ENCODE peak calls at places on chromosomes 11 and 22, in eight cellular contexts. One of them, this sample, is unnamed.

GRCh38 chr11:11786771-11787170 is 55.0 kb upstream of the USP47 start:
- DNase-seq in amniotic stem cell: no peak
- DNase-seq in brain microvascular endothelial cell: peak
- DNase-seq in cerebellar cortex: peak
- DNase-seq in GM10248: no peak
- DNase-seq in NCI-H226: no peak
- DNase-seq in astrocyte of the spinal cord: peak
- DNase-seq in stimulated activated CD4-positive, alpha-beta T cell treated with anti-CD3 and anti-CD28 coated beads, Interleukin-15, amount 100 ng/mL, for 24 hours: no peak
- DNase-seq in this sample: no peak

GRCh38 chr11:31355817-31356216 is 13.7 kb downstream of the DCDC1 start:
- DNase-seq in amniotic stem cell: no peak
- DNase-seq in brain microvascular endothelial cell: no peak
- DNase-seq in cerebellar cortex: no peak
- DNase-seq in GM10248: no peak
- DNase-seq in NCI-H226: peak
- DNase-seq in astrocyte of the spinal cord: no peak
- DNase-seq in stimulated activated CD4-positive, alpha-beta T cell treated with anti-CD3 and anti-CD28 coated beads, Interleukin-15, amount 100 ng/mL, for 24 hours: no peak
- DNase-seq in this sample: no peak

GRCh38 chr22:29128891-29129643 is 56.2 kb downstream of the KREMEN1 start:
- DNase-seq in amniotic stem cell: no peak
- DNase-seq in brain microvascular endothelial cell: no peak
- DNase-seq in cerebellar cortex: no peak
- DNase-seq in GM10248: no peak
- DNase-seq in NCI-H226: no peak
- DNase-seq in astrocyte of the spinal cord: no peak
- DNase-seq in stimulated activated CD4-positive, alpha-beta T cell treated with anti-CD3 and anti-CD28 coated beads, Interleukin-15, amount 100 ng/mL, for 24 hours: no peak
- DNase-seq in this sample: no peak

GRCh38 chr22:29369460-29369859 is 18.9 kb downstream of the AP1B1 start:
- DNase-seq in amniotic stem cell: no peak
- DNase-seq in brain microvascular endothelial cell: peak
- DNase-seq in cerebellar cortex: peak
- DNase-seq in GM10248: no peak
- DNase-seq in NCI-H226: no peak
- DNase-seq in astrocyte of the spinal cord: peak
- DNase-seq in stimulated activated CD4-positive, alpha-beta T cell treated with anti-CD3 and anti-CD28 coated beads, Interleukin-15, amount 100 ng/mL, for 24 hours: no peak
- DNase-seq in this sample: no peak

GRCh38 chr11:102513869-102514268 is 16.7 kb downstream of the MMP7 start:
- DNase-seq in amniotic stem cell: no peak
- DNase-seq in brain microvascular endothelial cell: peak
- DNase-seq in cerebellar cortex: peak
- DNase-seq in GM10248: no peak
- DNase-seq in NCI-H226: no peak
- DNase-seq in astrocyte of the spinal cord: no peak
- DNase-seq in stimulated activated CD4-positive, alpha-beta T cell treated with anti-CD3 and anti-CD28 coated beads, Interleukin-15, amount 100 ng/mL, for 24 hours: no peak
- DNase-seq in this sample: no peak

GRCh38 chr11:134449713-134450112 is 37.7 kb upstream of the B3GAT1 start:
- DNase-seq in amniotic stem cell: no peak
- DNase-seq in brain microvascular endothelial cell: no peak
- DNase-seq in cerebellar cortex: no peak
- DNase-seq in GM10248: no peak
- DNase-seq in NCI-H226: no peak
- DNase-seq in astrocyte of the spinal cord: no peak
- DNase-seq in stimulated activated CD4-positive, alpha-beta T cell treated with anti-CD3 and anti-CD28 coated beads, Interleukin-15, amount 100 ng/mL, for 24 hours: no peak
- DNase-seq in this sample: no peak

GRCh38 chr11:34232810-34233209 is 125.0 kb downstream of the ABTB2 start:
- DNase-seq in amniotic stem cell: no peak
- DNase-seq in brain microvascular endothelial cell: no peak
- DNase-seq in cerebellar cortex: no peak
- DNase-seq in GM10248: no peak
- DNase-seq in NCI-H226: no peak
- DNase-seq in astrocyte of the spinal cord: no peak
- DNase-seq in stimulated activated CD4-positive, alpha-beta T cell treated with anti-CD3 and anti-CD28 coated beads, Interleukin-15, amount 100 ng/mL, for 24 hours: no peak
- DNase-seq in this sample: no peak

GRCh38 chr22:36182056-36182455 is 19.6 kb downstream of the APOL4 start:
- DNase-seq in amniotic stem cell: no peak
- DNase-seq in brain microvascular endothelial cell: no peak
- DNase-seq in cerebellar cortex: no peak
- DNase-seq in GM10248: no peak
- DNase-seq in NCI-H226: no peak
- DNase-seq in astrocyte of the spinal cord: no peak
- DNase-seq in stimulated activated CD4-positive, alpha-beta T cell treated with anti-CD3 and anti-CD28 coated beads, Interleukin-15, amount 100 ng/mL, for 24 hours: no peak
- DNase-seq in this sample: no peak

GRCh38 chr22:30234786-30235470 is 11.6 kb downstream of the LIF start:
- DNase-seq in amniotic stem cell: no peak
- DNase-seq in brain microvascular endothelial cell: no peak
- DNase-seq in cerebellar cortex: peak
- DNase-seq in GM10248: no peak
- DNase-seq in NCI-H226: peak
- DNase-seq in astrocyte of the spinal cord: peak
- DNase-seq in stimulated activated CD4-positive, alpha-beta T cell treated with anti-CD3 and anti-CD28 coated beads, Interleukin-15, amount 100 ng/mL, for 24 hours: no peak
- DNase-seq in this sample: no peak

GRCh38 chr22:49763696-49764095 is 64.0 kb downstream of the BRD1 start:
- DNase-seq in amniotic stem cell: no peak
- DNase-seq in brain microvascular endothelial cell: no peak
- DNase-seq in cerebellar cortex: no peak
- DNase-seq in GM10248: no peak
- DNase-seq in NCI-H226: no peak
- DNase-seq in astrocyte of the spinal cord: no peak
- DNase-seq in stimulated activated CD4-positive, alpha-beta T cell treated with anti-CD3 and anti-CD28 coated beads, Interleukin-15, amount 100 ng/mL, for 24 hours: no peak
- DNase-seq in this sample: peak

GRCh38 chr22:45584621-45585436 is 82.1 kb downstream of the FBLN1 start:
- DNase-seq in amniotic stem cell: no peak
- DNase-seq in brain microvascular endothelial cell: no peak
- DNase-seq in cerebellar cortex: no peak
- DNase-seq in GM10248: no peak
- DNase-seq in NCI-H226: no peak
- DNase-seq in astrocyte of the spinal cord: no peak
- DNase-seq in stimulated activated CD4-positive, alpha-beta T cell treated with anti-CD3 and anti-CD28 coated beads, Interleukin-15, amount 100 ng/mL, for 24 hours: no peak
- DNase-seq in this sample: peak

GRCh38 chr11:7651140-7651551 is 22.2 kb downstream of the CYB5R2 start:
- DNase-seq in amniotic stem cell: no peak
- DNase-seq in brain microvascular endothelial cell: peak
- DNase-seq in cerebellar cortex: no peak
- DNase-seq in GM10248: no peak
- DNase-seq in NCI-H226: no peak
- DNase-seq in astrocyte of the spinal cord: no peak
- DNase-seq in stimulated activated CD4-positive, alpha-beta T cell treated with anti-CD3 and anti-CD28 coated beads, Interleukin-15, amount 100 ng/mL, for 24 hours: no peak
- DNase-seq in this sample: no peak

GRCh38 chr11:112694244-112694643 is 267.0 kb upstream of the NCAM1 start:
- DNase-seq in amniotic stem cell: no peak
- DNase-seq in brain microvascular endothelial cell: no peak
- DNase-seq in cerebellar cortex: no peak
- DNase-seq in GM10248: no peak
- DNase-seq in NCI-H226: no peak
- DNase-seq in astrocyte of the spinal cord: no peak
- DNase-seq in stimulated activated CD4-positive, alpha-beta T cell treated with anti-CD3 and anti-CD28 coated beads, Interleukin-15, amount 100 ng/mL, for 24 hours: no peak
- DNase-seq in this sample: no peak

GRCh38 chr11:121711236-121711635 is 258.5 kb upstream of the SORL1-AS1 start:
- DNase-seq in amniotic stem cell: no peak
- DNase-seq in brain microvascular endothelial cell: no peak
- DNase-seq in cerebellar cortex: no peak
- DNase-seq in GM10248: no peak
- DNase-seq in NCI-H226: no peak
- DNase-seq in astrocyte of the spinal cord: no peak
- DNase-seq in stimulated activated CD4-positive, alpha-beta T cell treated with anti-CD3 and anti-CD28 coated beads, Interleukin-15, amount 100 ng/mL, for 24 hours: no peak
- DNase-seq in this sample: no peak

GRCh38 chr22:48940266-48940987 is 887.2 kb downstream of the BRD1 start:
- DNase-seq in amniotic stem cell: no peak
- DNase-seq in brain microvascular endothelial cell: no peak
- DNase-seq in cerebellar cortex: no peak
- DNase-seq in GM10248: no peak
- DNase-seq in NCI-H226: no peak
- DNase-seq in astrocyte of the spinal cord: no peak
- DNase-seq in stimulated activated CD4-positive, alpha-beta T cell treated with anti-CD3 and anti-CD28 coated beads, Interleukin-15, amount 100 ng/mL, for 24 hours: no peak
- DNase-seq in this sample: no peak

GRCh38 chr11:117042689-117043088 is 55.5 kb downstream of the SIK3 start:
- DNase-seq in amniotic stem cell: no peak
- DNase-seq in brain microvascular endothelial cell: no peak
- DNase-seq in cerebellar cortex: no peak
- DNase-seq in GM10248: no peak
- DNase-seq in NCI-H226: no peak
- DNase-seq in astrocyte of the spinal cord: no peak
- DNase-seq in stimulated activated CD4-positive, alpha-beta T cell treated with anti-CD3 and anti-CD28 coated beads, Interleukin-15, amount 100 ng/mL, for 24 hours: no peak
- DNase-seq in this sample: no peak

GRCh38 chr11:59212744-59213573 is at the start of gene MPEG1:
- DNase-seq in amniotic stem cell: no peak
- DNase-seq in brain microvascular endothelial cell: no peak
- DNase-seq in cerebellar cortex: no peak
- DNase-seq in GM10248: no peak
- DNase-seq in NCI-H226: no peak
- DNase-seq in astrocyte of the spinal cord: no peak
- DNase-seq in stimulated activated CD4-positive, alpha-beta T cell treated with anti-CD3 and anti-CD28 coated beads, Interleukin-15, amount 100 ng/mL, for 24 hours: no peak
- DNase-seq in this sample: no peak

GRCh38 chr11:73518195-73518594 is 79.7 kb downstream of the FAM168A start:
- DNase-seq in amniotic stem cell: no peak
- DNase-seq in brain microvascular endothelial cell: no peak
- DNase-seq in cerebellar cortex: no peak
- DNase-seq in GM10248: no peak
- DNase-seq in NCI-H226: no peak
- DNase-seq in astrocyte of the spinal cord: no peak
- DNase-seq in stimulated activated CD4-positive, alpha-beta T cell treated with anti-CD3 and anti-CD28 coated beads, Interleukin-15, amount 100 ng/mL, for 24 hours: no peak
- DNase-seq in this sample: no peak

GRCh38 chr11:120858740-120859139 is 165.2 kb upstream of the TBCEL start:
- DNase-seq in amniotic stem cell: no peak
- DNase-seq in brain microvascular endothelial cell: peak
- DNase-seq in cerebellar cortex: no peak
- DNase-seq in GM10248: no peak
- DNase-seq in NCI-H226: peak
- DNase-seq in astrocyte of the spinal cord: no peak
- DNase-seq in stimulated activated CD4-positive, alpha-beta T cell treated with anti-CD3 and anti-CD28 coated beads, Interleukin-15, amount 100 ng/mL, for 24 hours: no peak
- DNase-seq in this sample: no peak

GRCh38 chr11:123531325-123531724 is 101.3 kb downstream of the GRAMD1B start:
- DNase-seq in amniotic stem cell: no peak
- DNase-seq in brain microvascular endothelial cell: no peak
- DNase-seq in cerebellar cortex: no peak
- DNase-seq in GM10248: no peak
- DNase-seq in NCI-H226: no peak
- DNase-seq in astrocyte of the spinal cord: no peak
- DNase-seq in stimulated activated CD4-positive, alpha-beta T cell treated with anti-CD3 and anti-CD28 coated beads, Interleukin-15, amount 100 ng/mL, for 24 hours: no peak
- DNase-seq in this sample: no peak

GRCh38 chr22:42277232-42277753 is 6.8 kb upstream of the TCF20 start:
- DNase-seq in amniotic stem cell: no peak
- DNase-seq in brain microvascular endothelial cell: no peak
- DNase-seq in cerebellar cortex: no peak
- DNase-seq in GM10248: no peak
- DNase-seq in NCI-H226: no peak
- DNase-seq in astrocyte of the spinal cord: no peak
- DNase-seq in stimulated activated CD4-positive, alpha-beta T cell treated with anti-CD3 and anti-CD28 coated beads, Interleukin-15, amount 100 ng/mL, for 24 hours: no peak
- DNase-seq in this sample: no peak

GRCh38 chr11:73995247-73995646 is 12.6 kb upstream of the UCP2 start:
- DNase-seq in amniotic stem cell: no peak
- DNase-seq in brain microvascular endothelial cell: no peak
- DNase-seq in cerebellar cortex: no peak
- DNase-seq in GM10248: no peak
- DNase-seq in NCI-H226: no peak
- DNase-seq in astrocyte of the spinal cord: no peak
- DNase-seq in stimulated activated CD4-positive, alpha-beta T cell treated with anti-CD3 and anti-CD28 coated beads, Interleukin-15, amount 100 ng/mL, for 24 hours: no peak
- DNase-seq in this sample: no peak

GRCh38 chr11:13972033-13972910 is 9.7 kb downstream of the SPON1 start:
- DNase-seq in amniotic stem cell: no peak
- DNase-seq in brain microvascular endothelial cell: no peak
- DNase-seq in cerebellar cortex: no peak
- DNase-seq in GM10248: no peak
- DNase-seq in NCI-H226: no peak
- DNase-seq in astrocyte of the spinal cord: peak
- DNase-seq in stimulated activated CD4-positive, alpha-beta T cell treated with anti-CD3 and anti-CD28 coated beads, Interleukin-15, amount 100 ng/mL, for 24 hours: no peak
- DNase-seq in this sample: no peak

GRCh38 chr11:80925291-80925690 is 1484.5 kb upstream of the TENM4 start:
- DNase-seq in amniotic stem cell: no peak
- DNase-seq in brain microvascular endothelial cell: no peak
- DNase-seq in cerebellar cortex: no peak
- DNase-seq in GM10248: no peak
- DNase-seq in NCI-H226: no peak
- DNase-seq in astrocyte of the spinal cord: no peak
- DNase-seq in stimulated activated CD4-positive, alpha-beta T cell treated with anti-CD3 and anti-CD28 coated beads, Interleukin-15, amount 100 ng/mL, for 24 hours: no peak
- DNase-seq in this sample: no peak

This sample was measured in glutamatergic neuron.